ENCODE peak calls at places on chromosomes 13 and 19, in four cellular contexts. X is IMR-90, K is body of pancreas, N is Peyer's patch. B is an unnamed sample. For H3K4me1, the result is how much of the 10 kb centered on the place peaks cover.

GRCh38 chr19:49073514-49074378 is 1.2 kb upstream of the KCNA7 start:
- DNase-seq in N (no peak), X (no peak), K (no peak), B (no peak)

GRCh38 chr19:32798201-32798600 is 71.4 kb downstream of the SLC7A9 start:
- DNase-seq in K (no peak), N (no peak), X (no peak), B (no peak)

GRCh38 chr13:105518086-105518485 is 1017.4 kb downstream of the EFNB2 start:
- DNase-seq in K (no peak), X (peak), N (no peak), B (no peak)

GRCh38 chr13:75621147-75621546 is 15.0 kb upstream of the LMO7 start:
- DNase-seq in K (no peak), X (peak), N (no peak), B (no peak)

GRCh38 chr19:35995655-35995993 is 636 bp downstream of the SDHAF1 start:
- DNase-seq in N (peak), K (peak), X (peak), B (peak)

GRCh38 chr13:112888238-112889111 is 80.5 kb upstream of the MCF2L start:
- DNase-seq in K (no peak), X (no peak), N (no peak), B (no peak)

GRCh38 chr13:71922191-71922590 is 55.2 kb upstream of the DACH1 start:
- DNase-seq in X (no peak), N (no peak), K (no peak), B (no peak)

GRCh38 chr19:13843104-13843921 is 33.6 kb upstream of the NANOS3 start:
- DNase-seq in X (peak), N (peak), K (peak), B (peak)

DNA sequence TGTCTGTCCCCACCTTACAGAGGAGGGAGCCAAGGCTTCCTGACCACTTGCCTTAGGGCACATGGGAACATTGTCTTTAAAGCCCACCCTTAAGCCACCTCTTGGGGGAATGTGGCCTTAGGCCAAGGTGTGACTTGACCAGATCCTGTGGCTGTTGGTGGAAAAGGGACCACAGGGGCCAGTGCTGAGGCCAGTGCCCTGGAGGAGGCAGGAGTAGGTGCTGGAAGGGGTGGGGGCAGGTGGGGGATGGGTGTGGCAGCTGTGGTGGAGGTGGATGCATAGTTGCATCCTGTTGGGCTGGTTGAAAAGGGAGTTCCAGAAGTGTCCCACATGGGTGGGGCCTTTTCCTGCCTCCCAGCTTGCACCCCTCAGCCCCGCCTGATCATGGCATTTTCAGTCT is 44.8 kb downstream of the DNM2 start:
- DNase-seq in K (no peak), X (no peak), N (peak), B (no peak)
- H3K4me1 ChIP-seq in K (half or more), X (under half), N (under half), B (half or more)

DNA sequence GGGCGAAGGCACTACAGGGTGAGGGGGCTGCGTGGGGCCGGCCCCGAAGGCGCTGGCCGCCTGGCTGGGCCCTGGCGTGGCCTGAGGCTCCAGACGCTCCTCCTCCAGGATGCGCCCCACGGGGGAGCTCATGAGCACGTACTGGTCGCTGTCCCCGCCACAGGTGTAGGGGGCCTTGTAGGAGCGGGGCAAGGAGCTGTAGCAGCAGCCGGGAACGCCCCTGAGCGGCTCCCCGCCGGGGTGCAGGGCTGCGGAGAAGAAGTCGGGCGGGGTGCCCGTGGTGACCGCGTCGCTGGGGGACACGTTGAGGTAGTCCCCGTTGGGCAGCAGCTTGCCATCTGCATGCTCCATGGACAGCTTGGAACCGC is 3.0 kb downstream of the IRS2 start:
- DNase-seq in N (no peak), X (no peak), K (no peak), B (no peak)
- TF ChIP-seq POLR2A in N (no peak), X (no peak), K (no peak), B (no peak)

GRCh38 chr13:52652170-52652979 is at the start of gene SUGT1:
- DNase-seq in N (peak), X (peak), K (peak), B (peak)

GRCh38 chr13:52646967-52647366 is 4.7 kb downstream of the HNRNPA1L2 start:
- DNase-seq in K (no peak), N (no peak), X (no peak), B (no peak)

GRCh38 chr13:52650731-52651130 is 1.9 kb upstream of the SUGT1 start:
- DNase-seq in N (no peak), K (no peak), X (no peak), B (no peak)

GRCh38 chr13:52651880-52652169 is 811 bp upstream of the SUGT1 start:
- DNase-seq in X (no peak), N (no peak), K (no peak), B (no peak)

GRCh38 chr13:52652980-52653303 is 306 bp downstream of the SUGT1 start:
- DNase-seq in X (no peak), K (no peak), N (no peak), B (no peak)
- TF ChIP-seq CTCF in X (no peak), K (peak), N (peak), B (peak)

GRCh38 chr19:18417250-18418033 is 1.8 kb upstream of the SSBP4 start:
- DNase-seq in X (peak), N (peak), K (peak), B (peak)

GRCh38 chr19:18416778-18417249 is 2.4 kb upstream of the SSBP4 start:
- DNase-seq in N (peak), K (peak), X (peak), B (peak)

GRCh38 chr19:18412610-18413239 is 6.5 kb upstream of the SSBP4 start:
- DNase-seq in K (no peak), N (no peak), X (no peak), B (no peak)

GRCh38 chr19:18414504-18415176 is 4.6 kb upstream of the SSBP4 start:
- DNase-seq in N (peak), K (no peak), X (no peak), B (no peak)

GRCh38 chr19:18415177-18415867 is 3.9 kb upstream of the SSBP4 start:
- DNase-seq in K (peak), N (peak), X (peak), B (no peak)
- H3K4me1 ChIP-seq in K (under half), N (under half), X (under half), B (under half)

GRCh38 chr19:583968-584239 is 5.8 kb upstream of the HCN2 start:
- DNase-seq in K (no peak), N (no peak), X (no peak), B (no peak)
- TF ChIP-seq POLR2A in K (no peak), N (no peak), X (no peak), B (no peak)